ENCODE peak calls at places on chromosome 18, in five cellular contexts. X is GM12878, L is K562, K is H1, N is HepG2. G is an unnamed sample.

GRCh38 chr18:28138816-28139215 is 38.1 kb downstream of the CDH2 start:
- DNase-seq in L (no peak), X (no peak), K (no peak), N (no peak), G (no peak)

GRCh38 chr18:2654828-2655152 is 736 bp upstream of the SMCHD1 start:
- DNase-seq in L (no peak), N (no peak), K (no peak), X (no peak), G (no peak)

GRCh38 chr18:3055201-3055600 is 42.3 kb upstream of the LPIN2 start:
- DNase-seq in X (no peak), N (no peak), L (no peak), K (no peak), G (no peak)

GRCh38 chr18:12044591-12044990 is 49.1 kb upstream of the ANKRD62 start:
- DNase-seq in L (no peak), N (no peak), K (no peak), X (no peak), G (no peak)

GRCh38 chr18:10455726-10456453 is 1.5 kb downstream of the APCDD1 start:
- DNase-seq in X (no peak), N (no peak), K (no peak), L (no peak), G (peak)

GRCh38 chr18:43092539-43092938 is 22.9 kb downstream of the RIT2 start:
- DNase-seq in K (no peak), L (no peak), X (no peak), N (no peak), G (no peak)

GRCh38 chr18:55634545-55634944 is 46.6 kb upstream of the TCF4 start:
- DNase-seq in N (no peak), X (no peak), L (no peak), K (no peak), G (no peak)

GRCh38 chr18:76984193-76985155 is 148.1 kb downstream of the MBP start:
- DNase-seq in L (no peak), N (no peak), K (peak), X (no peak), G (no peak)

GRCh38 chr18:34003687-34004086 is 221.0 kb downstream of the NOL4 start:
- DNase-seq in L (no peak), N (no peak), X (no peak), K (no peak), G (peak)

GRCh38 chr18:36697905-36698304 is 130.9 kb downstream of the TPGS2 start:
- DNase-seq in N (no peak), X (no peak), L (no peak), K (no peak), G (no peak)

GRCh38 chr18:62625019-62625418 is 90.3 kb upstream of the PHLPP1 start:
- DNase-seq in K (no peak), X (no peak), N (no peak), L (no peak), G (no peak)

GRCh38 chr18:2570772-2571199 is 519 bp downstream of the METTL4 start:
- DNase-seq in X (peak), K (peak), L (peak), N (peak), G (peak)

GRCh38 chr18:478679-479078 is 21.8 kb downstream of the COLEC12 start:
- DNase-seq in N (no peak), K (no peak), L (no peak), X (no peak), G (no peak)

GRCh38 chr18:45658756-45659155 is 43.5 kb downstream of the SLC14A2 start:
- DNase-seq in L (no peak), X (no peak), N (no peak), K (no peak), G (no peak)

GRCh38 chr18:78875998-78876650 is 103.5 kb upstream of the SALL3 start:
- DNase-seq in L (no peak), X (no peak), K (no peak), N (no peak), G (no peak)

GRCh38 chr18:11981633-11982366 is 493 bp downstream of the IMPA2 start:
- DNase-seq in K (peak), L (no peak), N (peak), X (no peak), G (peak)

GRCh38 chr18:14914771-14915170 is 166.8 kb downstream of the ANKRD30B start:
- DNase-seq in N (no peak), X (no peak), K (no peak), L (no peak), G (no peak)

GRCh38 chr18:77071711-77072292 is 60.8 kb downstream of the MBP start:
- DNase-seq in L (no peak), X (no peak), N (no peak), K (no peak), G (no peak)

GRCh38 chr18:62329676-62330454 is 4.8 kb downstream of the TNFRSF11A start:
- DNase-seq in N (peak), K (peak), X (no peak), L (no peak), G (no peak)

GRCh38 chr18:79955302-79956075 is 4.0 kb upstream of the SLC66A2 start:
- DNase-seq in N (no peak), L (no peak), K (no peak), X (no peak), G (no peak)

GRCh38 chr18:5476961-5477800 is 66.6 kb downstream of the EPB41L3 start:
- DNase-seq in K (no peak), L (no peak), X (no peak), N (no peak), G (no peak)

GRCh38 chr18:77671456-77672167 is 422.0 kb downstream of the GALR1 start:
- DNase-seq in N (no peak), L (no peak), K (no peak), X (no peak), G (peak)

GRCh38 chr18:55861266-55861665 is 273.3 kb upstream of the TCF4 start:
- DNase-seq in X (no peak), N (no peak), K (no peak), L (no peak), G (no peak)

GRCh38 chr18:45243347-45244095 is 371.8 kb upstream of the SLC14A2 start:
- DNase-seq in K (no peak), N (no peak), L (no peak), X (no peak), G (no peak)

GRCh38 chr18:61475931-61476330 is 142.7 kb downstream of the CDH20 start:
- DNase-seq in K (no peak), X (no peak), L (no peak), N (no peak), G (no peak)

GRCh38 chr18:54159916-54160315 is 64.6 kb downstream of the MBD2 start:
- DNase-seq in K (no peak), X (no peak), L (no peak), N (no peak), G (no peak)

GRCh38 chr18:21777814-21778213 is 37.2 kb downstream of the MIB1 start:
- DNase-seq in L (no peak), X (peak), K (no peak), N (no peak), G (no peak)

GRCh38 chr18:57353940-57354461 is 1.6 kb downstream of the ST8SIA3 start:
- DNase-seq in N (peak), L (peak), K (peak), X (no peak), G (peak)

GRCh38 chr18:31498450-31499156 is 626 bp downstream of the DSG2 start:
- DNase-seq in X (no peak), N (no peak), L (no peak), K (no peak), G (no peak)

GRCh38 chr18:2971741-2972552 is 41.0 kb downstream of the LPIN2 start:
- DNase-seq in L (no peak), N (no peak), X (peak), K (no peak), G (no peak)

GRCh38 chr18:42045346-42045745 is 90.3 kb downstream of the PIK3C3 start:
- DNase-seq in K (no peak), X (no peak), N (peak), L (no peak), G (no peak)
- TF ChIP-seq ATF2 in K (no peak), X (no peak), N (no peak), L (no peak), G (no peak)

DNA sequence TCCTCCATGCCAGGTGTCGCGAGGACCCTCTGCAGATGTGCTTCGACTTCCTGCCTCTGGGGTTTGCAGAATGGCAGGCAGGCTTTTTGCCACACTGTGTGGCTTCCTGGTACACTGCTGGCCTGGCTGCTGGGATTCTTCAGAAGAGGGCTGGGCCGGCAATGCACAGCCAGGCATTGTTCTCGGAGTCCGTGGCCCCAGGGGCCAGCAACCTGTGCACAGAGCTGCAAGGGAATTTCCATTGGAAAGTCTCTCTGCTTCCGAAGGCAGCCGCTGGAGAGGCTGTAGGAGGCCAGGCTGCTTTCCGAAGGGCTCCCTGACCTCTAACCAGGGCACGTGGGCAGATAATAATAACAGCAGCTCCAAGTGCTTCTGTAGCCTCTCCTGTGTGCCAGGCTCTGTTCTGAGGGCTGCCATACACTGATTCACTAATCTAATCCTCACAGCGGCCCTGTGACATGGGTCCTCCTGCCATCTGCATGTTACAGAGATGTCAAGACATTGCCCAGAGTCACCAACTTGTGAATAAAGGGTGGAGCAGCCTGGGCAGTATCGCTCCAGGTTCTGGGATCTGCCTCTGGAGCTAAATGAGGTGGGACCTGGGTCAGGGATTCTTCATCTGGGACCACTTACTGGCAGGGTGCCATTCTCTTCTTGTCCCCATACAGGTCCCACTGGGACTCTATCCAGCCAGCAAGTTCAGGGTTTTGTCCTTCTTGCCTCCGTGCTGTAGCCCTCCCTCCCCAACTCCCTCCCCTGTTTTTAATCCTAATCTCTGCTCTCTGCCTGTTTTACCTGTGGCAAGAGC is 5.0 kb downstream of the LDLRAD4 start:
- DNase-seq in L (no peak), K (no peak), N (no peak), X (no peak), G (no peak)
- TF ChIP-seq ATF3 in L (no peak), K (no peak), N (no peak), X (no peak), G (no peak)

GRCh38 chr18:48662021-48662661 is 123.3 kb downstream of the CTIF start:
- DNase-seq in K (no peak), N (peak), X (no peak), L (no peak), G (no peak)
- TF ChIP-seq ATF2 in K (no peak), N (no peak), X (no peak), L (no peak), G (no peak)

DNA sequence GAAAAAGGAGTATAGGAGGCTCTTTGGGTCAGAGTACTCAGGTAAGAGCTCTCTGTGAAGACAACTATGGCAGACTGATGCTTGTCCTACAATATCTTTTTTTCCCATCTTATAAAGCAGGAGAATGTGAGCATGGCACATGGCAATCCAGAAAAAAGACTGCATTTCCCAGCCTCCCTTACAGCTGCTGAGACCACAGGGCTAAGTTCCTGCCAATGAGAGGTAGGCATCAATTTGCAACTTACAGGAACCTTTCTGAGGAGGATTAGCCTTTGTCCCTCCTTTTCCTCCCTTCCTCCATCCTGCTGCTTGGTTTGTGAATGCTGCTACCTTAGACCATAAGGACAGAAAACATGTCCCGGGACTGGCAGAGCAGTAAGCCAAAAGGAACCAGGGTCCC is 37.8 kb upstream of the ST8SIA5 start:
- DNase-seq in N (no peak), K (no peak), L (no peak), X (no peak), G (no peak)
- TF ChIP-seq ATF3 in N (no peak), K (no peak), L (no peak), X (no peak), G (no peak)

GRCh38 chr18:24368749-24369148 is 28.9 kb downstream of the OSBPL1A start:
- DNase-seq in X (no peak), N (no peak), L (no peak), K (no peak), G (no peak)
- TF ChIP-seq ATF2 in X (no peak), N (no peak), L (no peak), K (no peak), G (no peak)

DNA sequence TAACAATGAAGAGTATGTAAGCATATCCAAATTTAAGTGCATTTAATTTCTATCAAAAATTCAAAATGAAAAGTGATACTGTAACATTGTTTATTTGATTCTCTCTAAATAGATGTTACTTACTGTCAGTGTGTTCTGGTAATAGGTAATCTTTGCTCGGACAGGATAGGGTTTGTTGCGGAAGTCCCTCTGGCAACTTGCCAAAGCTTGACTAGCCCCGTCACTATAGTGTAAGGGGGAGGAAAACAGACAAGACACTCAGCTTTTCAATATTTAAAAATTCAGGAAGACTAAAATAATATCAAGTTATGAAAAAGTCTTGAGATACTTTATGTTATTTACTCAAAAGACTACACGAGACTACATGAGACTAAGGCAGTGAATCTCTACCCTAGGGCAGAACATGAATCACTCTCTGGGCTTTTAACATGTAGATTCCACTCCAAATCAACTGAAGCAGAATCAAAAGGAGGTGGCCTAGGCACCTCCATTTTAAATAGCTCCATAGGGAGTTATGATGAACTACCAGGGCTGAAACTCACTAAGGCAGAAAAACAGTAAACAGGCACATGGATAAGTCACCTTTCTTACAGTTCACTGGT is 5.9 kb downstream of the LMAN1 start:
- DNase-seq in X (no peak), L (peak), N (no peak), K (no peak), G (no peak)
- TF ChIP-seq ATF3 in X (no peak), L (no peak), N (no peak), K (no peak), G (no peak)

GRCh38 chr18:8350628-8351027 is 258.6 kb upstream of the RAB12 start:
- DNase-seq in K (no peak), X (no peak), N (no peak), L (no peak), G (no peak)

GRCh38 chr18:8349608-8350323 is 259.5 kb upstream of the RAB12 start:
- DNase-seq in K (no peak), X (no peak), L (no peak), N (peak), G (no peak)

GRCh38 chr18:8351173-8351572 is 258.1 kb upstream of the RAB12 start:
- DNase-seq in N (no peak), K (no peak), X (no peak), L (no peak), G (no peak)

DNA sequence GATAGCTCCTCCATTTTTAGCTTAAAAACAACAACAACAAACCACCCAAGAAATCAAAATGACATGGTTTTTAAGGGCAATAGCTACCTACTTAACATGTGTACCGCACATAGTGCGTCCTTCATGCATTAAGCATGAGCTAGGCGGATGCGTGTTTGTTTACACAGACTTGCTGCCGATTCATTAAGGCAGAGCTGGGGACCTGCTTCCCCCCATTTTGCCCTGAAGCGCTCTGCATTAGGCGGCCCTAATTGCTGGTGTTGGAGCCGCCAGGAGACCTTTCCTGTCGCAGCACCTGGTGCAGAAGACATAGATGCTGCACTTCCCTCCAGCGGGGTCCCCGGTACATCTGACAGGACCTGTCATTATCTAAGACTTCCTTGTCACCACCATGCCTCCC is 261.2 kb upstream of the RAB12 start:
- DNase-seq in N (no peak), K (no peak), L (no peak), X (no peak), G (no peak)
- TF ChIP-seq ATF2 in N (no peak), K (no peak), L (no peak), X (no peak), G (no peak)

DNA sequence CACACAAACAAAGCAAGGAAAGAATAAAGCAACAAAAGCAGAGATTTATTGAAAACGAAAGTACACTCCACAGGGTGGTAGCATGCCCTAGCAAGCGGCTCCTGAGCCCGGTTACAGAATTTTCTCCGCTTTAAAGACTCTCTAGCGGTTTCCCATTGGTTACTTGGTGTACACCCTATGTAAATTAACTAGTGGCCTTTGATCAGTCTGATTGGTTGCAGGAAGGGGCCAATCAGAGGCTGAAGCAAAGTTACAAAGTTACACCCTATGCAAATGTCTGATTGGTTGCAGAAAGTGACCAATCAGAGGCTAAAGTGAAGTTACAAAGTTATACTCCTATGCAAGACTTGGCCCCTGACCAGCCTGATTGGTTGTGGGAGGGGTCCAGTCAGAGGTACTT is 242.9 kb downstream of the LDLRAD4 start:
- DNase-seq in X (no peak), K (no peak), N (no peak), L (no peak), G (no peak)
- TF ChIP-seq ATF3 in X (no peak), K (no peak), N (no peak), L (no peak), G (no peak)

GRCh38 chr18:51135795-51136194 is 61.7 kb downstream of the MEX3C start:
- DNase-seq in K (no peak), L (no peak), X (no peak), N (peak), G (no peak)
- TF ChIP-seq ATF2 in K (no peak), L (no peak), X (no peak), N (no peak), G (no peak)